ENCODE peak calls at places on chromosomes 2 and 18, in ten cellular contexts. J is activated T-helper 1 cell treated with anti-CD3 and anti-CD28 coated beads, Interleukin-2, amount 50 U/mL, for 16 hours; X is fibroblast of the conjunctiva; Q is occipital lobe; D is immature natural killer cell; G is stimulated activated CD4-positive, alpha-beta T cell treated with anti-CD3 and anti-CD28 coated beads, Interleukin-1b, Interleukin-23, amount 100 ng/mL, for 1 hour; C is AG04449; T is GM23338; K is progenitor cell of endocrine pancreas; W is GM23248. U is an unnamed sample.

GRCh38 chr2:171553858-171554257 is 31.6 kb downstream of the CYBRD1 start:
- DNase-seq in X (no peak), D (no peak), J (no peak), T (peak), K (no peak), C (no peak), W (no peak), G (no peak), Q (no peak), U (no peak)

GRCh38 chr2:24253303-24253919 is 78.6 kb downstream of the FAM228A start:
- DNase-seq in Q (peak), J (no peak), T (peak), K (no peak), W (peak), G (no peak), X (no peak), C (no peak), D (no peak), U (no peak)

GRCh38 chr18:79553696-79554095 is 125.9 kb upstream of the CTDP1 start:
- DNase-seq in C (no peak), X (no peak), W (no peak), J (no peak), G (no peak), T (no peak), D (no peak), K (no peak), Q (no peak), U (no peak)

GRCh38 chr2:240429872-240430491 is 5.5 kb upstream of the GPC1 start:
- DNase-seq in W (no peak), G (no peak), X (no peak), J (no peak), D (no peak), K (peak), C (no peak), T (no peak), Q (no peak), U (no peak)

GRCh38 chr2:237514474-237515130 is 27.6 kb downstream of the MLPH start:
- DNase-seq in G (no peak), X (no peak), C (no peak), K (no peak), J (no peak), W (no peak), T (no peak), Q (no peak), D (no peak), U (no peak)

GRCh38 chr2:218022851-218023530 is 20.2 kb upstream of the TNS1 start:
- DNase-seq in W (no peak), X (no peak), T (no peak), Q (no peak), G (no peak), J (no peak), C (no peak), K (no peak), D (no peak), U (no peak)

GRCh38 chr2:72581560-72582181 is 244.2 kb downstream of the EXOC6B start:
- DNase-seq in W (no peak), K (no peak), T (peak), X (no peak), Q (no peak), J (no peak), C (no peak), D (no peak), G (no peak), U (no peak)

GRCh38 chr2:1790996-1791395 is 46.7 kb upstream of the PXDN start:
- DNase-seq in J (no peak), D (no peak), Q (no peak), C (peak), T (no peak), X (no peak), K (no peak), G (no peak), W (no peak), U (no peak)

GRCh38 chr2:9336534-9337354 is 86.6 kb downstream of the ITGB1BP1 start:
- DNase-seq in T (no peak), Q (no peak), G (no peak), X (peak), C (peak), D (no peak), W (peak), K (no peak), J (no peak), U (no peak)

GRCh38 chr18:74040459-74041332 is 106.9 kb downstream of the FBXO15 start:
- DNase-seq in K (peak), X (no peak), J (peak), D (no peak), G (peak), T (peak), Q (no peak), W (peak), C (no peak), U (no peak)

GRCh38 chr2:81050580-81050979 is 746.0 kb upstream of the LRRTM1 start:
- DNase-seq in X (no peak), W (no peak), Q (no peak), T (peak), G (no peak), C (no peak), J (no peak), D (no peak), K (no peak), U (no peak)

GRCh38 chr2:238487652-238488346 is 61.1 kb downstream of the ASB1 start:
- DNase-seq in G (no peak), T (no peak), D (no peak), Q (no peak), X (no peak), J (no peak), W (no peak), K (no peak), C (no peak), U (no peak)

GRCh38 chr2:181613241-181613640 is 43.7 kb downstream of the CERKL start:
- DNase-seq in X (no peak), T (peak), D (no peak), C (no peak), W (no peak), J (no peak), Q (no peak), K (no peak), G (no peak), U (no peak)

GRCh38 chr2:41414486-41415230 is 633.2 kb upstream of the PKDCC start:
- DNase-seq in K (no peak), X (peak), C (no peak), D (peak), J (no peak), G (no peak), Q (no peak), T (peak), W (peak), U (no peak)

GRCh38 chr2:45884126-45884525 is 232.7 kb downstream of the PRKCE start:
- DNase-seq in G (no peak), K (no peak), W (no peak), T (no peak), C (no peak), D (no peak), X (no peak), J (no peak), Q (no peak), U (no peak)

GRCh38 chr2:19041773-19042172 is 316.6 kb downstream of the OSR1 start:
- DNase-seq in Q (no peak), X (no peak), C (no peak), T (no peak), G (no peak), J (no peak), W (no peak), D (no peak), K (no peak), U (no peak)

GRCh38 chr2:218162817-218163216 is 3.9 kb downstream of the CXCR1 start:
- DNase-seq in T (no peak), G (no peak), X (no peak), W (no peak), D (no peak), C (no peak), Q (no peak), K (no peak), J (no peak), U (no peak)